ENCODE peak calls at places on chromosome 12, in seven cellular contexts. V is tibial nerve; S is lower lobe of right lung; Y is CD4-positive, alpha-beta memory T cell; J is heart right ventricle; N is tibial artery; B is neuronal stem cell. P is an unnamed sample.

GRCh38 chr12:103680591-103681065 is 93.6 kb downstream of the STAB2 start:
- DNase-seq in V (no peak), S (no peak), Y (no peak), J (peak; percentile 55), N (peak; percentile 25), B (no peak), P (no peak)

GRCh38 chr12:116113398-116114130 is 163.9 kb downstream of the MED13L start:
- DNase-seq in V (no peak), S (no peak), Y (no peak), J (no peak), N (no peak), B (no peak), P (peak; percentile 64)

GRCh38 chr12:71460318-71460717 is 20.7 kb downstream of the LGR5 start:
- DNase-seq in V (no peak), S (no peak), Y (no peak), J (no peak), N (no peak), B (no peak), P (no peak)

GRCh38 chr12:128323115-128323514 is 56.1 kb downstream of the TMEM132C start:
- DNase-seq in V (no peak), S (no peak), Y (no peak), J (no peak), N (no peak), B (no peak), P (no peak)

GRCh38 chr12:24991209-24992049 is 42.5 kb upstream of the BCAT1 start:
- DNase-seq in V (no peak), S (no peak), Y (peak; percentile 67), J (no peak), N (no peak), B (peak; percentile 27), P (no peak)

GRCh38 chr12:119274636-119275065 is 59.9 kb upstream of the CCDC60 start:
- DNase-seq in V (no peak), S (no peak), Y (no peak), J (no peak), N (no peak), B (no peak), P (no peak)

GRCh38 chr12:47326190-47326589 is 246.4 kb upstream of the AMIGO2 start:
- DNase-seq in V (no peak), S (no peak), Y (no peak), J (no peak), N (no peak), B (no peak), P (no peak)

GRCh38 chr12:94587266-94588241 is 62.8 kb downstream of the TMCC3 start:
- DNase-seq in V (no peak), S (no peak), Y (no peak), J (peak; percentile 69), N (no peak), B (no peak), P (peak; percentile 32)

GRCh38 chr12:64826234-64826633 is 1.8 kb downstream of the TBC1D30 start:
- DNase-seq in V (peak; percentile 22), S (peak; percentile 64), Y (peak; percentile 30), J (peak; percentile 53), N (no peak), B (peak; percentile 80), P (peak; percentile 43)

GRCh38 chr12:78951746-78952532 is 87.4 kb downstream of the SYT1 start:
- DNase-seq in V (no peak), S (no peak), Y (no peak), J (no peak), N (no peak), B (peak; percentile 9), P (no peak)

GRCh38 chr12:127230843-127231260 is 1036.1 kb upstream of the TMEM132C start:
- DNase-seq in V (peak; percentile 28), S (no peak), Y (no peak), J (no peak), N (no peak), B (no peak), P (no peak)

GRCh38 chr12:92192361-92192760 is 46.7 kb upstream of the BTG1 start:
- DNase-seq in V (no peak), S (no peak), Y (no peak), J (no peak), N (no peak), B (no peak), P (no peak)

GRCh38 chr12:22018860-22019259 is 27.2 kb upstream of the CMAS start:
- DNase-seq in V (no peak), S (no peak), Y (peak; percentile 15), J (no peak), N (no peak), B (no peak), P (no peak)

GRCh38 chr12:120249875-120250795 is 15.4 kb downstream of the PXN start:
- DNase-seq in V (peak; percentile 89), S (no peak), Y (peak; percentile 57), J (peak; percentile 83), N (peak; percentile 85), B (no peak), P (peak; percentile 40)

GRCh38 chr12:9940370-9940769 is 8.2 kb upstream of the CLEC2A start:
- DNase-seq in V (no peak), S (no peak), Y (no peak), J (no peak), N (no peak), B (no peak), P (no peak)

GRCh38 chr12:3172124-3173007 is 95.2 kb downstream of the TSPAN9 start:
- DNase-seq in V (no peak), S (no peak), Y (no peak), J (no peak), N (no peak), B (no peak), P (no peak)

GRCh38 chr12:3417937-3418336 is 73.1 kb upstream of the PRMT8 start:
- DNase-seq in V (no peak), S (no peak), Y (no peak), J (no peak), N (no peak), B (no peak), P (no peak)

GRCh38 chr12:64125913-64126312 is 96.2 kb downstream of the KICS2 start:
- DNase-seq in V (no peak), S (no peak), Y (no peak), J (no peak), N (no peak), B (no peak), P (no peak)

GRCh38 chr12:19643635-19644034 is 204.3 kb downstream of the AEBP2 start:
- DNase-seq in V (peak; percentile 58), S (no peak), Y (no peak), J (no peak), N (no peak), B (peak; percentile 41), P (no peak)

GRCh38 chr12:111886662-111887545 is 44.9 kb downstream of the MAPKAPK5 start:
- DNase-seq in V (no peak), S (no peak), Y (no peak), J (no peak), N (no peak), B (no peak), P (no peak)
- H3K36me3 ChIP-seq in V (peaks cover 30% of the 10 kb centered on the region), S (peaks cover 98% of the 10 kb centered on the region), Y (peaks cover 64% of the 10 kb centered on the region), J (peaks cover 31% of the 10 kb centered on the region), N (peaks cover 76% of the 10 kb centered on the region), B (peaks cover 97% of the 10 kb centered on the region), P (peaks cover 80% of the 10 kb centered on the region)

DNA sequence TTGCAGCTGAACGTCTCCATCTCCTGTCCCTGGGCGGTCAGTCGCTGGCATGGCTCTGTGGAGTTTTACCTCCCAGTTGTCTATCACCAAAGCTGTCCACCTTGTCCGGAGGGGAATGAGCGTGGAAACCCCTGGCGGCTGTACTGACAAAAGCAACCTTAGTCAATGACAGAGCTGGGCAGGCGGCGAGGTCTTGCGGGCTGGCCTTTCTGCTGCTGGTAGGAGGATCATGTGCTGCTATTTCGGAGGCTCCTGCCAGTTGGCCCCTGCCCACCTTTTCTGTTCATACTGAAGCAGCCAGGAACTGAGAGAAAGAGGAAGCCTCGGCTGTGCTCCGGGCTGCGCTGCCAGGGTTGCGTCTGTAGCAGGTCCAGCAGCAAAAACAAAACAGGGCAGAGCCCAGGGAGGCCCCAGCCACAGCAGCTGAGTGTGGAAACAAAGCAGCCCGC is 57.7 kb downstream of the HMGA2 start:
- DNase-seq in V (peak; percentile 75), S (peak; percentile 79), Y (no peak), J (peak; percentile 77), N (peak; percentile 91), B (no peak), P (peak; percentile 52)
- H3K4me3 ChIP-seq in V (peak overlapping the region; percentile 44), S (peak overlapping the region; percentile 44), Y (no peak overlapping the region), J (peak overlapping the region; percentile 12), N (peak overlapping the region; percentile 46), B (no peak overlapping the region), P (peak overlapping the region; percentile 3)

GRCh38 chr12:106123110-106123509 is 15.6 kb downstream of the NUAK1 start:
- DNase-seq in V (no peak), S (no peak), Y (no peak), J (no peak), N (no peak), B (no peak), P (no peak)
- H3K36me3 ChIP-seq in V (no peaks in the 10 kb centered on the region), S (no peaks in the 10 kb centered on the region), Y (no peaks in the 10 kb centered on the region), J (no peaks in the 10 kb centered on the region), N (no peaks in the 10 kb centered on the region), B (peaks cover 68% of the 10 kb centered on the region), P (no peaks in the 10 kb centered on the region)

GRCh38 chr12:102118874-102119273 is 1.0 kb downstream of the NUP37 start:
- DNase-seq in V (no peak), S (no peak), Y (no peak), J (no peak), N (no peak), B (no peak), P (no peak)

GRCh38 chr12:102120564-102120873 is 536 bp downstream of the PARPBP start:
- DNase-seq in V (no peak), S (no peak), Y (no peak), J (no peak), N (no peak), B (no peak), P (no peak)

GRCh38 chr12:102119674-102120563 is at the start of the genes NUP37 and PARPBP:
- DNase-seq in V (peak; percentile 81), S (peak; percentile 92), Y (peak; percentile 92), J (peak; percentile 90), N (peak; percentile 85), B (peak; percentile 84), P (peak; percentile 91)

GRCh38 chr12:102116392-102116791 is 3.5 kb downstream of the NUP37 start:
- DNase-seq in V (no peak), S (no peak), Y (no peak), J (no peak), N (no peak), B (no peak), P (no peak)

GRCh38 chr12:102120886-102121285 is 903 bp downstream of the PARPBP start:
- DNase-seq in V (no peak), S (no peak), Y (no peak), J (no peak), N (no peak), B (no peak), P (no peak)
- H3K4me3 ChIP-seq in V (no peak overlapping the region), S (peak overlapping the region; percentile 88), Y (peak overlapping the region; percentile 86), J (peak overlapping the region; percentile 61), N (peak overlapping the region; percentile 67), B (peak overlapping the region; percentile 82), P (no peak overlapping the region)

GRCh38 chr12:107454431-107454830 is 231.2 kb upstream of the PWP1 start:
- DNase-seq in V (no peak), S (no peak), Y (no peak), J (no peak), N (no peak), B (no peak), P (no peak)

GRCh38 chr12:107449891-107450290 is 235.7 kb upstream of the PWP1 start:
- DNase-seq in V (no peak), S (no peak), Y (no peak), J (no peak), N (no peak), B (no peak), P (no peak)

GRCh38 chr12:107450541-107450940 is 235.1 kb upstream of the PWP1 start:
- DNase-seq in V (no peak), S (no peak), Y (no peak), J (no peak), N (no peak), B (no peak), P (no peak)

GRCh38 chr12:107448198-107448597 is 237.4 kb upstream of the PWP1 start:
- DNase-seq in V (no peak), S (no peak), Y (no peak), J (no peak), N (no peak), B (peak; percentile 15), P (no peak)

GRCh38 chr12:107451246-107451645 is 234.4 kb upstream of the PWP1 start:
- DNase-seq in V (no peak), S (no peak), Y (no peak), J (no peak), N (no peak), B (no peak), P (no peak)
- H3K36me3 ChIP-seq in V (no peaks in the 10 kb centered on the region), S (no peaks in the 10 kb centered on the region), Y (no peaks in the 10 kb centered on the region), J (no peaks in the 10 kb centered on the region), N (no peaks in the 10 kb centered on the region), B (no peaks in the 10 kb centered on the region), P (no peaks in the 10 kb centered on the region)